ENCODE peak calls at places on chromosomes 3 and 15, in seven cellular contexts. J is GM20000, R is A673, W is non-pigmented ciliary epithelial cell, F is head of caudate nucleus, X is HuH-7.5, N is lower lobe of right lung. C is an unnamed sample.

GRCh38 chr15:44028349-44028748 is 166.7 kb downstream of the FRMD5 start:
- DNase-seq in J (no peak), R (no peak), W (no peak), F (no peak), X (no peak), N (no peak), C (no peak)

GRCh38 chr15:26126070-26126469 is 262.9 kb upstream of the ATP10A start:
- DNase-seq in J (no peak), R (no peak), W (no peak), F (peak; percentile 55), X (no peak), N (no peak), C (no peak)

GRCh38 chr3:9153763-9154601 is 95.5 kb downstream of the SRGAP3 start:
- DNase-seq in J (no peak), R (no peak), W (no peak), F (no peak), X (no peak), N (no peak), C (no peak)

GRCh38 chr15:99098991-99099390 is 5.9 kb upstream of the SYNM start:
- DNase-seq in J (no peak), R (no peak), W (no peak), F (no peak), X (no peak), N (no peak), C (no peak)

GRCh38 chr3:7328339-7328738 is 467.4 kb downstream of the GRM7 start:
- DNase-seq in J (no peak), R (no peak), W (no peak), F (no peak), X (no peak), N (no peak), C (no peak)

GRCh38 chr3:49276475-49277356 is at the start of gene C3orf62:
- DNase-seq in J (peak; percentile 90), R (peak; percentile 74), W (peak; percentile 46), F (peak; percentile 85), X (no peak), N (peak; percentile 94), C (peak; percentile 41)

GRCh38 chr15:99963096-99963825 is 230.0 kb upstream of the LYSMD4 start:
- DNase-seq in J (no peak), R (no peak), W (no peak), F (no peak), X (no peak), N (no peak), C (no peak)

GRCh38 chr3:125054436-125055164 is 1.2 kb downstream of the HEG1 start:
- DNase-seq in J (peak; percentile 84), R (peak; percentile 63), W (no peak), F (no peak), X (peak; percentile 88), N (no peak), C (no peak)

GRCh38 chr3:42689421-42690014 is 4.2 kb downstream of the KLHL40 start:
- DNase-seq in J (no peak), R (no peak), W (no peak), F (no peak), X (no peak), N (peak; percentile 15), C (no peak)

GRCh38 chr15:70451861-70452653 is 311.3 kb downstream of the UACA start:
- DNase-seq in J (no peak), R (no peak), W (no peak), F (no peak), X (no peak), N (no peak), C (no peak)

GRCh38 chr3:45100998-45101407 is 45.2 kb downstream of the CDCP1 start:
- DNase-seq in J (no peak), R (peak; percentile 9), W (no peak), F (no peak), X (no peak), N (no peak), C (no peak)

GRCh38 chr3:122730240-122730639 is 49.6 kb downstream of the PARP14 start:
- DNase-seq in J (no peak), R (no peak), W (no peak), F (no peak), X (no peak), N (no peak), C (no peak)

GRCh38 chr3:148648685-148649352 is 48.9 kb upstream of the AGTR1 start:
- DNase-seq in J (no peak), R (no peak), W (no peak), F (no peak), X (no peak), N (no peak), C (no peak)

GRCh38 chr3:181264491-181264890 is 275.0 kb upstream of the DNAJC19 start:
- DNase-seq in J (no peak), R (no peak), W (peak; percentile 1), F (no peak), X (no peak), N (no peak), C (no peak)

GRCh38 chr15:52417501-52417900 is 111.2 kb downstream of the MYO5A start:
- DNase-seq in J (no peak), R (no peak), W (no peak), F (no peak), X (no peak), N (no peak), C (no peak)

GRCh38 chr15:31352283-31352880 is 25.7 kb downstream of the KLF13 start:
- DNase-seq in J (no peak), R (no peak), W (no peak), F (no peak), X (no peak), N (peak; percentile 64), C (no peak)

GRCh38 chr15:67411491-67411890 is 109.4 kb upstream of the C15orf61 start:
- DNase-seq in J (no peak), R (no peak), W (no peak), F (no peak), X (no peak), N (no peak), C (no peak)

GRCh38 chr15:71011503-71012155 is 103.6 kb upstream of the THSD4 start:
- DNase-seq in J (peak; percentile 7), R (peak; percentile 45), W (peak; percentile 34), F (no peak), X (peak; percentile 13), N (no peak), C (no peak)

GRCh38 chr3:103440539-103441113 is 1005.8 kb downstream of the ZPLD1 start:
- DNase-seq in J (no peak), R (peak; percentile 66), W (no peak), F (no peak), X (no peak), N (no peak), C (no peak)

GRCh38 chr3:195746751-195747150 is 26.0 kb downstream of the MUC20 start:
- DNase-seq in J (no peak), R (no peak), W (no peak), F (no peak), X (no peak), N (peak; percentile 34), C (no peak)

GRCh38 chr15:100694381-100695012 is 92.1 kb downstream of the ASB7 start:
- DNase-seq in J (no peak), R (no peak), W (no peak), F (no peak), X (no peak), N (no peak), C (no peak)

GRCh38 chr3:189237516-189237915 is 65.7 kb downstream of the TPRG1 start:
- DNase-seq in J (no peak), R (no peak), W (peak; percentile 9), F (no peak), X (no peak), N (no peak), C (no peak)

GRCh38 chr3:68631810-68632545 is 300.4 kb downstream of the TAFA4 start:
- DNase-seq in J (no peak), R (no peak), W (no peak), F (no peak), X (no peak), N (no peak), C (no peak)

GRCh38 chr3:184737641-184738518 is 26.0 kb upstream of the MAGEF1 start:
- DNase-seq in J (no peak), R (peak; percentile 44), W (peak; percentile 20), F (no peak), X (no peak), N (no peak), C (no peak)

GRCh38 chr15:60590935-60591490 is 112.1 kb upstream of the ICE2 start:
- DNase-seq in J (peak; percentile 64), R (peak; percentile 52), W (no peak), F (peak; percentile 44), X (peak; percentile 35), N (peak; percentile 68), C (no peak)

GRCh38 chr3:46666471-46666845 is 27.0 kb downstream of the ALS2CL start:
- DNase-seq in J (no peak), R (no peak), W (no peak), F (peak; percentile 10), X (peak; percentile 9), N (peak; percentile 32), C (no peak)

GRCh38 chr3:129207347-129207947 is 23.8 kb upstream of the CNBP start:
- DNase-seq in J (no peak), R (no peak), W (no peak), F (no peak), X (no peak), N (no peak), C (no peak)

GRCh38 chr3:25563601-25564000 is 101.1 kb downstream of the TOP2B start:
- DNase-seq in J (no peak), R (no peak), W (no peak), F (no peak), X (no peak), N (no peak), C (no peak)

GRCh38 chr3:100615684-100616083 is 6.3 kb downstream of the ADGRG7 start:
- DNase-seq in J (no peak), R (no peak), W (no peak), F (no peak), X (no peak), N (no peak), C (no peak)

GRCh38 chr15:69034352-69034751 is 19.9 kb downstream of the NOX5 start:
- DNase-seq in J (no peak), R (no peak), W (peak; percentile 79), F (no peak), X (no peak), N (no peak), C (no peak)

GRCh38 chr3:183108002-183108449 is 8.7 kb upstream of the MCCC1 start:
- DNase-seq in J (no peak), R (peak; percentile 35), W (no peak), F (no peak), X (no peak), N (no peak), C (no peak)

GRCh38 chr3:72234394-72234793 is 449.4 kb upstream of the PROK2 start:
- DNase-seq in J (no peak), R (no peak), W (peak; percentile 10), F (no peak), X (no peak), N (no peak), C (no peak)

GRCh38 chr3:21752749-21753347 is 1.8 kb upstream of the ZNF385D start:
- DNase-seq in J (no peak), R (peak; percentile 15), W (peak; percentile 42), F (no peak), X (peak; percentile 16), N (no peak), C (no peak)

GRCh38 chr3:168100777-168101492 is 5.2 kb upstream of the GOLIM4 start:
- DNase-seq in J (no peak), R (no peak), W (no peak), F (no peak), X (no peak), N (no peak), C (no peak)

C was measured in effector CD8-positive, alpha-beta T cell.